ENCODE peak calls at places on chromosomes 16 and 17, in six cellular contexts. P is right atrium auricular region; I is CD8-positive, alpha-beta memory T cell; T is iPS DF 6.9; X is fibroblast of lung; A is heart left ventricle. Z is an unnamed sample.

GRCh38 chr17:49766918-49767530 is 3.1 kb upstream of the FAM117A start:
- DNase-seq in P (no peak), I (no peak), T (no peak), X (no peak), A (no peak), Z (no peak)

GRCh38 chr16:2584742-2585650 is 47.2 kb downstream of the PDPK1 start:
- DNase-seq in P (no peak), I (no peak), T (no peak), X (peak; percentile 43), A (peak; percentile 68), Z (peak; percentile 63)

GRCh38 chr16:57609541-57610401 is 18.7 kb upstream of the ADGRG1 start:
- DNase-seq in P (no peak), I (peak; percentile 37), T (no peak), X (peak; percentile 41), A (peak; percentile 46), Z (peak; percentile 82)

GRCh38 chr17:33968350-33969044 is 286.6 kb upstream of the CCL2 start:
- DNase-seq in P (no peak), I (no peak), T (no peak), X (no peak), A (no peak), Z (no peak)

GRCh38 chr16:11497851-11498289 is 88.8 kb downstream of the LITAF start:
- DNase-seq in P (peak; percentile 72), I (no peak), T (no peak), X (peak; percentile 39), A (no peak), Z (no peak)

GRCh38 chr17:49106366-49107210 is 26.0 kb upstream of the B4GALNT2 start:
- DNase-seq in P (no peak), I (no peak), T (no peak), X (peak; percentile 36), A (no peak), Z (no peak)

GRCh38 chr17:66172706-66173223 is 19.2 kb downstream of the CEP112 start:
- DNase-seq in P (no peak), I (no peak), T (no peak), X (no peak), A (no peak), Z (no peak)

GRCh38 chr17:77086433-77087010 is 54.2 kb upstream of the SEC14L1 start:
- DNase-seq in P (peak; percentile 91), I (peak; percentile 74), T (peak; percentile 82), X (peak; percentile 76), A (peak; percentile 84), Z (peak; percentile 95)

GRCh38 chr16:88785106-88785924 is at the start of gene PIEZO1:
- DNase-seq in P (no peak), I (peak; percentile 83), T (no peak), X (peak; percentile 64), A (peak; percentile 71), Z (peak; percentile 97)

GRCh38 chr17:31802502-31802901 is 56.5 kb downstream of the COPRS start:
- DNase-seq in P (no peak), I (no peak), T (no peak), X (no peak), A (peak; percentile 42), Z (no peak)

GRCh38 chr17:27879987-27880608 is 13.1 kb downstream of the LYRM9 start:
- DNase-seq in P (no peak), I (peak; percentile 49), T (peak; percentile 41), X (peak; percentile 50), A (peak; percentile 69), Z (peak; percentile 85)

GRCh38 chr17:17741346-17742023 is 60.2 kb downstream of the RAI1 start:
- DNase-seq in P (no peak), I (no peak), T (no peak), X (peak; percentile 46), A (no peak), Z (no peak)

GRCh38 chr17:17737938-17738894 is 57.0 kb downstream of the RAI1 start:
- DNase-seq in P (no peak), I (peak; percentile 21), T (no peak), X (peak; percentile 47), A (no peak), Z (no peak)

GRCh38 chr17:17740627-17741237 is 59.5 kb downstream of the RAI1 start:
- DNase-seq in P (no peak), I (no peak), T (no peak), X (no peak), A (no peak), Z (no peak)

GRCh38 chr17:17738901-17739300 is 57.6 kb downstream of the RAI1 start:
- DNase-seq in P (no peak), I (no peak), T (no peak), X (no peak), A (no peak), Z (no peak)

DNA sequence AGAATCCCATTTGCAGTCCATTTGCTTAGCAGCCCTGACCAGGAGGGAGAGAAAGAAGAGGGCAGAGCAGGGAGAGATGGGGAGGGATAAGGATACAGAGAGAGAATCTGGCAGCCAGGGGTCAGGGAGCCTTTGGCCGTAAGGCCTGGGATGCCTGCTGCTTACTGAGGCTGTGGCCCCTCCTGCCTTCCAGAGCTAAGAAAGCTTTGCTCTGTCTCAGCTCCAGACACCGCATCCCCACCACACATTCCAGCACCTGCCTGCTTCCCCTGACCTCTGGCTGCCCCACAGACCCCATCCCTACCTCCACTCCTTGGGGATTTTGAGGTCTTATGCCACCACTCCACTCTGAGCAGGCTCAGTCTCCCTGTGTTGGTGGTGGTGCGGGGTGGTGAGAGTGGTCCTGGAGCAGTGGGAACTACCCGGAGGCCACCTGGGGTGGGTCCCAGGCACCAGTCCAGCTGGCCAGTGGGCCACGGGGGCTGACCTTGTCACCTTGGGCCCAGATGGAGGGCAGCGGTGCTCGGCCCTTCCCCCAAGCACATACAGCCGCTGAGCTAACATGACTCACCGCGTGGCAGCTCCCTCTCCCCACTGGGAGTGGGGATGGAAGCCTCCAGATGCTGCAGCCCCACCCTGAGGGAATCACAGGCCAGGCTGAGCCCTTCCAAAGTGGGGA is 58.3 kb downstream of the RAI1 start:
- DNase-seq in P (no peak), I (no peak), T (no peak), X (peak; percentile 69), A (peak; percentile 61), Z (no peak)
- H3K27ac ChIP-seq in P (peak overlapping the region; percentile 76), I (no peak overlapping the region), T (no peak overlapping the region), X (peak overlapping the region; percentile 37), A (peak overlapping the region; percentile 15), Z (peak overlapping the region; percentile 63)

GRCh38 chr16:50351116-50351515 is 17.7 kb downstream of the BRD7 start:
- DNase-seq in P (no peak), I (no peak), T (no peak), X (no peak), A (no peak), Z (no peak)

GRCh38 chr16:50354082-50354481 is 14.7 kb downstream of the BRD7 start:
- DNase-seq in P (no peak), I (no peak), T (no peak), X (no peak), A (no peak), Z (no peak)

GRCh38 chr16:50354629-50355456 is 13.9 kb downstream of the BRD7 start:
- DNase-seq in P (no peak), I (peak; percentile 51), T (no peak), X (peak; percentile 53), A (no peak), Z (no peak)

DNA sequence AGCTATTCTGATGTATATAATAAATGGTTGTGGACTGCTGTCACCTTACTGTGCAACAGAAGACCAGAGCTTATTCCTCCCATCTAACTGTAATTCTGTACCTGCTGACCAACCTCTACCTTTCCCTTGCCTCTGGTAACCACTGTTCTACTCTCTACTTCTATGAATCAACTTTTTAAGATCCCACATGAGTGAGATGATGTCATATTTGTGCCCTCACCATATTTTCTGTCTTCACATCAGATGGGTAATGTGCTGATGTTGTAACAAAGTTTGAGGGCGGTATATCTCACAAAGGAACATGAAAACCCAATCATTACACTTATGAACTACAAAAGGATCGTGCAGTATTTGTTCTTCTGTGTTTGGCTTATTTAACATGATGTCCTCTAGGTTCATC is 16.8 kb downstream of the BRD7 start:
- DNase-seq in P (no peak), I (no peak), T (no peak), X (no peak), A (no peak), Z (no peak)
- H3K27ac ChIP-seq in P (no peak overlapping the region), I (no peak overlapping the region), T (no peak overlapping the region), X (no peak overlapping the region), A (no peak overlapping the region), Z (no peak overlapping the region)

GRCh38 chr16:56477096-56477878 is 25.9 kb downstream of the OGFOD1 start:
- DNase-seq in P (no peak), I (no peak), T (no peak), X (peak; percentile 84), A (no peak), Z (no peak)
- H3K27ac ChIP-seq in P (no peak overlapping the region), I (no peak overlapping the region), T (no peak overlapping the region), X (peak overlapping the region; percentile 61), A (no peak overlapping the region), Z (no peak overlapping the region)

GRCh38 chr16:49658491-49658890 is 197.4 kb downstream of the ZNF423 start:
- DNase-seq in P (no peak), I (no peak), T (no peak), X (no peak), A (no peak), Z (no peak)
- H3K27ac ChIP-seq in P (no peak overlapping the region), I (no peak overlapping the region), T (no peak overlapping the region), X (no peak overlapping the region), A (no peak overlapping the region), Z (no peak overlapping the region)

GRCh38 chr17:10031102-10031501 is 126.0 kb upstream of the RCVRN start:
- DNase-seq in P (no peak), I (no peak), T (no peak), X (no peak), A (no peak), Z (no peak)
- H3K27ac ChIP-seq in P (no peak overlapping the region), I (no peak overlapping the region), T (no peak overlapping the region), X (no peak overlapping the region), A (no peak overlapping the region), Z (no peak overlapping the region)

DNA sequence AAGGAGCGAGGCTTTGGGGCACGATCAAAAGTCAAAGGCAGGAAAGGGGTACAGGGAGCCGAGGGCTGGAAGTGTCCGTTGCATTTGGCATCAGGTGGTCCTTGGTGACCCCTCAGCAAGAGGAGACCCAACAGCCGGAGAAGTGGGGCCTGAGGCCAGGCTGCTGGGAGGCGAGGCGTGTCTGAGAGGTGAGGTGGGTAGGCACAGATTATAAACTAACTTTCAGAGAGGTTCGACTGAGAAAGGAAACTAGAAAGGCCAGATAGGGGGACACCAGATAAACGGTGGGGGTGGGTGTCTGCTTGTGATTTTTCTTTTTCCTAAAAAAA is 3.6 kb downstream of the PECAM1 start:
- DNase-seq in P (no peak), I (no peak), T (no peak), X (no peak), A (no peak), Z (peak; percentile 41)
- H3K27ac ChIP-seq in P (peak overlapping the region; percentile 78), I (no peak overlapping the region), T (no peak overlapping the region), X (no peak overlapping the region), A (peak overlapping the region; percentile 88), Z (peak overlapping the region; percentile 96)

GRCh38 chr17:5580367-5580766 is 3.9 kb downstream of the NLRP1 start:
- DNase-seq in P (no peak), I (no peak), T (no peak), X (peak; percentile 46), A (no peak), Z (no peak)

GRCh38 chr17:5581655-5582054 is 2.7 kb downstream of the NLRP1 start:
- DNase-seq in P (no peak), I (no peak), T (no peak), X (no peak), A (no peak), Z (no peak)

GRCh38 chr17:5580974-5581373 is 3.3 kb downstream of the NLRP1 start:
- DNase-seq in P (no peak), I (no peak), T (no peak), X (no peak), A (no peak), Z (no peak)

GRCh38 chr17:5583426-5584382 is 605 bp downstream of the NLRP1 start:
- DNase-seq in P (no peak), I (no peak), T (no peak), X (no peak), A (peak; percentile 40), Z (peak; percentile 85)

GRCh38 chr17:5582177-5582885 is 2.0 kb downstream of the NLRP1 start:
- DNase-seq in P (no peak), I (no peak), T (no peak), X (no peak), A (no peak), Z (no peak)
- H3K27ac ChIP-seq in P (no peak overlapping the region), I (no peak overlapping the region), T (no peak overlapping the region), X (no peak overlapping the region), A (peak overlapping the region; percentile 89), Z (peak overlapping the region; percentile 95)